ENCODE peak calls at places on chromosomes 12 and 14, in four cellular contexts. One of them, this sample, is unnamed.

GRCh38 chr14:57692671-57693070 is 173.2 kb downstream of the SLC35F4 start:
- DNase-seq in ascending aorta: no peak
- DNase-seq in CD8-positive, alpha-beta T cell: no peak
- DNase-seq in heart right ventricle: no peak
- DNase-seq in this sample: no peak

GRCh38 chr14:23095196-23096108 is at the start of gene C14orf119:
- DNase-seq in ascending aorta: peak; percentile 100
- DNase-seq in CD8-positive, alpha-beta T cell: peak; percentile 98
- DNase-seq in heart right ventricle: peak; percentile 100
- DNase-seq in this sample: peak; percentile 100

GRCh38 chr12:53985358-53985899 is 483 bp downstream of the HOXC10 start:
- DNase-seq in ascending aorta: no peak
- DNase-seq in CD8-positive, alpha-beta T cell: no peak
- DNase-seq in heart right ventricle: no peak
- DNase-seq in this sample: no peak

GRCh38 chr14:94638961-94639817 is 27.0 kb downstream of the SERPINA3 start:
- DNase-seq in ascending aorta: peak; percentile 57
- DNase-seq in CD8-positive, alpha-beta T cell: no peak
- DNase-seq in heart right ventricle: no peak
- DNase-seq in this sample: no peak

GRCh38 chr12:8501720-8502119 is 11.6 kb upstream of the CLEC4D start:
- DNase-seq in ascending aorta: no peak
- DNase-seq in CD8-positive, alpha-beta T cell: no peak
- DNase-seq in heart right ventricle: no peak
- DNase-seq in this sample: no peak

GRCh38 chr14:105131241-105131640 is 37.3 kb downstream of the JAG2 start:
- DNase-seq in ascending aorta: no peak
- DNase-seq in CD8-positive, alpha-beta T cell: no peak
- DNase-seq in heart right ventricle: no peak
- DNase-seq in this sample: no peak

GRCh38 chr12:31029916-31030562 is 43.6 kb upstream of the DDX11 start:
- DNase-seq in ascending aorta: peak; percentile 33
- DNase-seq in CD8-positive, alpha-beta T cell: no peak
- DNase-seq in heart right ventricle: peak; percentile 76
- DNase-seq in this sample: no peak

GRCh38 chr12:96514328-96514727 is 25.0 kb downstream of the CFAP54 start:
- DNase-seq in ascending aorta: no peak
- DNase-seq in CD8-positive, alpha-beta T cell: no peak
- DNase-seq in heart right ventricle: no peak
- DNase-seq in this sample: no peak

GRCh38 chr14:100325231-100325632 is 2.1 kb downstream of the SLC25A47 start:
- DNase-seq in ascending aorta: no peak
- DNase-seq in CD8-positive, alpha-beta T cell: no peak
- DNase-seq in heart right ventricle: no peak
- DNase-seq in this sample: no peak

GRCh38 chr12:52949413-52950331 is 754 bp downstream of the KRT18 start:
- DNase-seq in ascending aorta: no peak
- DNase-seq in CD8-positive, alpha-beta T cell: no peak
- DNase-seq in heart right ventricle: peak; percentile 27
- DNase-seq in this sample: no peak

GRCh38 chr14:61342486-61342885 is 21.1 kb downstream of the PRKCH start:
- DNase-seq in ascending aorta: no peak
- DNase-seq in CD8-positive, alpha-beta T cell: peak; percentile 75
- DNase-seq in heart right ventricle: no peak
- DNase-seq in this sample: no peak

DNA sequence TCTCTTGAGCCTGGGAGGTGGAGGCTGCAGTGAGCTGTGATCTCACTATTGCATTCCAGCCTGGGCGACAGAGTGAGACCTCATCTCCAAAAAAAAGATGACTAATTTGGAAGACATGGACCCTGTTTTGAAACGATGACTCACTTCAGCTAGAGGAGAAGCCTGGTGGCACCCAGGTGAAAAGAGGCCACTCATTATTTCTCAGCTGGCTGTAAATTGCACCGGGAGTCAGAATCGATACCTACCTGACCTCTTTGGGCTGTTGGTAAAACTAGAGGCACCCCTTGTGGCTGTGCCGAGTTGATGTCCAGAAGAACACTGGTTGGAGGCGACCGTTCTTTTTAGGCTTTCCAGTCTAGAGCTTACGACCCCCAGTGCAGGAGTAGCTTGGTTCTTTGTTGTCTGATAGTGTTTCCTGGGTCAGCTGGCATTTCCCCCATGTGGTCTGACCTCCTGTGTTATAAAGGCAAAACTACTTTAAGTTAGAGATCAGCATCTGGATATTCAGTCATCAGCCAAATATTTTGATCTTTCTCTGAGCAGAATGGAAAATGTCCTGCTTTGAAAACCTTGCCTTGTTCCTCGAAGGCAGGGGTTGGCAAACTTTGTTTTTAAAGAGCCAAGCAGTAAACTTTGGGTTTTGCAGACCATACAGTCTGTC is 93.2 kb downstream of the CHST11 start:
- DNase-seq in ascending aorta: no peak
- DNase-seq in CD8-positive, alpha-beta T cell: no peak
- DNase-seq in heart right ventricle: no peak
- DNase-seq in this sample: no peak
- TF ChIP-seq CTCF in ascending aorta: no peak
- TF ChIP-seq CTCF in CD8-positive, alpha-beta T cell: no peak
- TF ChIP-seq CTCF in heart right ventricle: no peak
- TF ChIP-seq CTCF in this sample: no peak

GRCh38 chr14:52949249-52949648 is 1.6 kb downstream of the FERMT2 start:
- DNase-seq in ascending aorta: no peak
- DNase-seq in CD8-positive, alpha-beta T cell: no peak
- DNase-seq in heart right ventricle: no peak
- DNase-seq in this sample: no peak

GRCh38 chr14:52950410-52950897 is 396 bp downstream of the FERMT2 start:
- DNase-seq in ascending aorta: peak; percentile 84
- DNase-seq in CD8-positive, alpha-beta T cell: no peak
- DNase-seq in heart right ventricle: peak; percentile 62
- DNase-seq in this sample: peak; percentile 79

GRCh38 chr14:52948836-52949235 is 2.0 kb downstream of the FERMT2 start:
- DNase-seq in ascending aorta: no peak
- DNase-seq in CD8-positive, alpha-beta T cell: no peak
- DNase-seq in heart right ventricle: no peak
- DNase-seq in this sample: no peak

GRCh38 chr14:52949711-52950409 is 990 bp downstream of the FERMT2 start:
- DNase-seq in ascending aorta: no peak
- DNase-seq in CD8-positive, alpha-beta T cell: no peak
- DNase-seq in heart right ventricle: peak; percentile 23
- DNase-seq in this sample: peak; percentile 52

GRCh38 chr14:52948039-52948438 is 2.8 kb downstream of the FERMT2 start:
- DNase-seq in ascending aorta: no peak
- DNase-seq in CD8-positive, alpha-beta T cell: no peak
- DNase-seq in heart right ventricle: no peak
- DNase-seq in this sample: no peak
- H3K4me3 ChIP-seq in ascending aorta: peak overlapping the region; percentile 100
- H3K4me3 ChIP-seq in CD8-positive, alpha-beta T cell: no peak overlapping the region
- H3K4me3 ChIP-seq in heart right ventricle: peak overlapping the region; percentile 87
- H3K4me3 ChIP-seq in this sample: peak overlapping the region; percentile 12

GRCh38 chr14:35877276-35877675 is 51.1 kb downstream of the BRMS1L start:
- DNase-seq in ascending aorta: no peak
- DNase-seq in CD8-positive, alpha-beta T cell: no peak
- DNase-seq in heart right ventricle: no peak
- DNase-seq in this sample: no peak

GRCh38 chr14:35878272-35879140 is 52.4 kb downstream of the BRMS1L start:
- DNase-seq in ascending aorta: no peak
- DNase-seq in CD8-positive, alpha-beta T cell: no peak
- DNase-seq in heart right ventricle: peak; percentile 41
- DNase-seq in this sample: peak; percentile 17

GRCh38 chr14:35881280-35881679 is 55.1 kb downstream of the BRMS1L start:
- DNase-seq in ascending aorta: no peak
- DNase-seq in CD8-positive, alpha-beta T cell: no peak
- DNase-seq in heart right ventricle: no peak
- DNase-seq in this sample: no peak

GRCh38 chr14:35879141-35879648 is 53.1 kb downstream of the BRMS1L start:
- DNase-seq in ascending aorta: no peak
- DNase-seq in CD8-positive, alpha-beta T cell: no peak
- DNase-seq in heart right ventricle: no peak
- DNase-seq in this sample: no peak

DNA sequence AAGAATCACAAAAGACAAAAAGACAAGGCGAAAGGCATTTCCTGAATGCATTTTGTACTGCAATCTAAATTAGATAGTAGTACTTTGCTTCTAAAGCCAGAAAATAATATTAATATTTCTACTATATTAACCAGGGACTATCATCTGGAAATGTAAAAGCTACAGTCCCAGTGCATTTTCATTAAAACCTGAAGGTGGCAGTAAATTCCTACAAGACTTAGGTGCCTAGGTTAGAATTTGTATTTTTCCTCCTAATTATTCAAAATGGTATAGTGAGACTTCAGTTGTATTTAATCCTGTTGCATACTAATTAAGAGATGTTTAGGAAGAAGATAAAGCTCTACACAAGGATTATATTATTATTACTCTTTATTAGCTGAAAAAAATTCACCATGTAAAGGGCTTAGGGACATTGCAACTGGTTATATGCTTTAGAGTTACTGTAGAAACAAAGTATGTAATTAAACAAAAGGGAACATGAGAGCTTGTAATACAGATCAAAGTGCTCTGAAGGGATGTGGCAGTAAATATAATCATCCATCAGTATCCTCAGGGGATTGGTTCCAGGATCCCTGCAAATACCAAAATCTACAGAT is 53.6 kb downstream of the BRMS1L start:
- DNase-seq in ascending aorta: no peak
- DNase-seq in CD8-positive, alpha-beta T cell: no peak
- DNase-seq in heart right ventricle: no peak
- DNase-seq in this sample: no peak
- TF ChIP-seq CTCF in ascending aorta: no peak
- TF ChIP-seq CTCF in CD8-positive, alpha-beta T cell: peak; percentile 58
- TF ChIP-seq CTCF in heart right ventricle: peak; percentile 50
- TF ChIP-seq CTCF in this sample: no peak

DNA sequence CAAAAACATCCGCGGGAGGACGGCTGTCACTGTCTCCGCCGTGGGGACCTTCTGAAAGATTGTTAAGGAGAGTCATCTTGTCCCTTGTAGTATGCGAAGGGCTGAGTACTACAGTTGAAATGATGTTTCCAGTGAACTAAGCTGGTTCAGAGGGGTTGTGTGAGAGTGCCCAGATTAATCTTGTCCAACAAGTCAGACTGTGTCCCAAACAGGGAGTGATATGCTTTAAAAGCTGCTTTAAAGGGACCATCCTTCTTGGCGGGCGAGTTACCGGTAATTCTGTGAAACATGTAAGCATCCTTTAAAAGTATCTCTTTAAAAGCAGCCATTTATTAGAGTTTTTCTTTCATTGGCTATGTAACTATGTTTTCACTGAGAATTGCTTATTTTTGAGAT is 1.1 kb downstream of the WDR20 start:
- DNase-seq in ascending aorta: no peak
- DNase-seq in CD8-positive, alpha-beta T cell: no peak
- DNase-seq in heart right ventricle: no peak
- DNase-seq in this sample: no peak
- H3K4me3 ChIP-seq in ascending aorta: peak overlapping the region; percentile 99
- H3K4me3 ChIP-seq in CD8-positive, alpha-beta T cell: peak overlapping the region; percentile 94
- H3K4me3 ChIP-seq in heart right ventricle: peak overlapping the region; percentile 94
- H3K4me3 ChIP-seq in this sample: peak overlapping the region; percentile 99